ENCODE peak calls at places on chromosomes 16 and 17, in six cellular contexts. One of them, this sample, is unnamed.
A peak's percentile ranks its signal among the peaks of the same experiment; 100 is the strongest.

GRCh38 chr16:69031877-69032301 is 73.6 kb upstream of the HAS3 start:
- DNase-seq in erythroblast: no peak
- DNase-seq in renal cortical epithelial cell: peak; percentile 9
- DNase-seq in B cell: no peak
- DNase-seq in T follicular helper cell: no peak
- DNase-seq in nucleus accumbens: no peak
- DNase-seq in this sample: no peak

GRCh38 chr17:4901648-4902344 is 1.1 kb downstream of the CHRNE start:
- DNase-seq in erythroblast: peak; percentile 47
- DNase-seq in renal cortical epithelial cell: no peak
- DNase-seq in B cell: peak; percentile 72
- DNase-seq in T follicular helper cell: no peak
- DNase-seq in nucleus accumbens: peak; percentile 76
- DNase-seq in this sample: no peak

GRCh38 chr16:4580245-4580644 is 24.1 kb downstream of the C16orf96 start:
- DNase-seq in erythroblast: no peak
- DNase-seq in renal cortical epithelial cell: peak; percentile 85
- DNase-seq in B cell: no peak
- DNase-seq in T follicular helper cell: no peak
- DNase-seq in nucleus accumbens: no peak
- DNase-seq in this sample: no peak

GRCh38 chr16:9378876-9379275 is 287.4 kb downstream of the HAPSTR1 start:
- DNase-seq in erythroblast: no peak
- DNase-seq in renal cortical epithelial cell: no peak
- DNase-seq in B cell: no peak
- DNase-seq in T follicular helper cell: no peak
- DNase-seq in nucleus accumbens: no peak
- DNase-seq in this sample: no peak

GRCh38 chr17:11240041-11240801 is 792 bp upstream of the SHISA6 start:
- DNase-seq in erythroblast: no peak
- DNase-seq in renal cortical epithelial cell: no peak
- DNase-seq in B cell: no peak
- DNase-seq in T follicular helper cell: no peak
- DNase-seq in nucleus accumbens: peak; percentile 40
- DNase-seq in this sample: no peak

GRCh38 chr17:13593757-13594156 is 8.0 kb downstream of the HS3ST3A1 start:
- DNase-seq in erythroblast: no peak
- DNase-seq in renal cortical epithelial cell: no peak
- DNase-seq in B cell: no peak
- DNase-seq in T follicular helper cell: no peak
- DNase-seq in nucleus accumbens: no peak
- DNase-seq in this sample: no peak

GRCh38 chr17:13158511-13159240 is 140.8 kb upstream of the ELAC2 start:
- DNase-seq in erythroblast: no peak
- DNase-seq in renal cortical epithelial cell: no peak
- DNase-seq in B cell: no peak
- DNase-seq in T follicular helper cell: no peak
- DNase-seq in nucleus accumbens: no peak
- DNase-seq in this sample: no peak

GRCh38 chr16:48101069-48101674 is 54.6 kb downstream of the ABCC12 start:
- DNase-seq in erythroblast: no peak
- DNase-seq in renal cortical epithelial cell: no peak
- DNase-seq in B cell: no peak
- DNase-seq in T follicular helper cell: no peak
- DNase-seq in nucleus accumbens: no peak
- DNase-seq in this sample: peak; percentile 77

GRCh38 chr17:72989074-72989610 is 103.3 kb downstream of the SLC39A11 start:
- DNase-seq in erythroblast: no peak
- DNase-seq in renal cortical epithelial cell: no peak
- DNase-seq in B cell: no peak
- DNase-seq in T follicular helper cell: no peak
- DNase-seq in nucleus accumbens: no peak
- DNase-seq in this sample: no peak

GRCh38 chr16:1678500-1679098 is 520 bp downstream of the JPT2 start:
- DNase-seq in erythroblast: no peak
- DNase-seq in renal cortical epithelial cell: peak; percentile 57
- DNase-seq in B cell: peak; percentile 74
- DNase-seq in T follicular helper cell: peak; percentile 8
- DNase-seq in nucleus accumbens: peak; percentile 19
- DNase-seq in this sample: no peak

GRCh38 chr17:29495011-29495410 is 71.8 kb downstream of the ABHD15 start:
- DNase-seq in erythroblast: no peak
- DNase-seq in renal cortical epithelial cell: no peak
- DNase-seq in B cell: no peak
- DNase-seq in T follicular helper cell: no peak
- DNase-seq in nucleus accumbens: no peak
- DNase-seq in this sample: no peak

GRCh38 chr16:12546918-12547607 is 256.6 kb downstream of the CPPED1 start:
- DNase-seq in erythroblast: no peak
- DNase-seq in renal cortical epithelial cell: no peak
- DNase-seq in B cell: peak; percentile 51
- DNase-seq in T follicular helper cell: no peak
- DNase-seq in nucleus accumbens: no peak
- DNase-seq in this sample: peak; percentile 49

GRCh38 chr17:1033503-1033902 is 36.6 kb downstream of the TIMM22 start:
- DNase-seq in erythroblast: no peak
- DNase-seq in renal cortical epithelial cell: no peak
- DNase-seq in B cell: no peak
- DNase-seq in T follicular helper cell: no peak
- DNase-seq in nucleus accumbens: no peak
- DNase-seq in this sample: no peak

GRCh38 chr16:3087243-3087791 is 11.8 kb downstream of the ZSCAN10 start:
- DNase-seq in erythroblast: no peak
- DNase-seq in renal cortical epithelial cell: no peak
- DNase-seq in B cell: no peak
- DNase-seq in T follicular helper cell: no peak
- DNase-seq in nucleus accumbens: no peak
- DNase-seq in this sample: peak; percentile 51

GRCh38 chr17:45342871-45343526 is 26.2 kb upstream of the MAP3K14 start:
- DNase-seq in erythroblast: no peak
- DNase-seq in renal cortical epithelial cell: no peak
- DNase-seq in B cell: no peak
- DNase-seq in T follicular helper cell: no peak
- DNase-seq in nucleus accumbens: no peak
- DNase-seq in this sample: no peak

GRCh38 chr17:71118039-71118438 is 948.7 kb downstream of the KCNJ2 start:
- DNase-seq in erythroblast: no peak
- DNase-seq in renal cortical epithelial cell: peak; percentile 42
- DNase-seq in B cell: no peak
- DNase-seq in T follicular helper cell: no peak
- DNase-seq in nucleus accumbens: no peak
- DNase-seq in this sample: no peak